ENCODE peak calls at places on chromosomes 1 and 21, in seven cellular contexts. R is stomach, G is ovary, A is uterus, D is H9, C is cardiac muscle cell, L is A549. M is an unnamed sample. For H3K9me3, the result is how much of the 10 kb centered on the place peaks cover.

GRCh38 chr1:224809137-224809536 is 120.3 kb upstream of the DNAH14 start:
- DNase-seq in L (no peak), D (no peak), A (no peak), R (no peak), C (no peak), G (no peak), M (no peak)

GRCh38 chr1:181179279-181179979 is 90.9 kb downstream of the IER5 start:
- DNase-seq in C (no peak), R (no peak), D (no peak), L (no peak), G (no peak), A (no peak), M (no peak)

GRCh38 chr21:40204956-40205355 is 337.7 kb downstream of the PCP4 start:
- DNase-seq in R (no peak), D (no peak), L (no peak), C (no peak), A (no peak), G (no peak), M (no peak)

GRCh38 chr1:227884370-227885134 is 63.2 kb downstream of the WNT9A start:
- DNase-seq in L (no peak), G (no peak), A (no peak), C (no peak), D (no peak), R (peak), M (no peak)

GRCh38 chr1:116915182-116915611 is 5.5 kb downstream of the PTGFRN start:
- DNase-seq in A (peak), L (no peak), D (no peak), R (peak), C (peak), G (peak), M (no peak)

GRCh38 chr1:240562111-240562590 is 49.8 kb downstream of the GREM2 start:
- DNase-seq in L (no peak), G (no peak), A (no peak), C (no peak), R (no peak), D (no peak), M (no peak)

GRCh38 chr1:34037109-34037508 is 127.9 kb downstream of the CSMD2 start:
- DNase-seq in C (no peak), D (peak), R (no peak), G (no peak), L (no peak), A (no peak), M (no peak)

GRCh38 chr21:32457360-32457840 is 44.9 kb downstream of the EVA1C start:
- DNase-seq in L (peak), R (peak), G (peak), C (peak), A (peak), D (no peak), M (peak)

GRCh38 chr1:214677945-214678344 is 75.0 kb downstream of the CENPF start:
- DNase-seq in C (no peak), R (no peak), A (no peak), G (no peak), D (no peak), L (no peak), M (no peak)
- H3K27ac ChIP-seq in C (no peak), R (no peak), A (no peak), G (no peak), D (no peak), L (no peak), M (no peak)

GRCh38 chr1:75035536-75035935 is 98.7 kb upstream of the LHX8 start:
- DNase-seq in R (no peak), A (no peak), L (no peak), G (no peak), D (no peak), C (no peak), M (no peak)
- H3K9me3 ChIP-seq in R (under half), A (under half), L (under half), G (under half), D (under half), C (under half), M (under half)

GRCh38 chr1:167210966-167211674 is 9.6 kb upstream of the POU2F1 start:
- DNase-seq in C (no peak), R (no peak), A (no peak), D (no peak), G (no peak), L (no peak), M (no peak)

GRCh38 chr1:167208624-167208976 is 12.1 kb upstream of the POU2F1 start:
- DNase-seq in L (no peak), D (no peak), G (no peak), A (no peak), C (no peak), R (no peak), M (no peak)

GRCh38 chr1:167206166-167206835 is 14.4 kb upstream of the POU2F1 start:
- DNase-seq in A (no peak), G (no peak), C (no peak), L (no peak), D (no peak), R (no peak), M (no peak)

GRCh38 chr1:167209044-167209443 is 11.6 kb upstream of the POU2F1 start:
- DNase-seq in R (no peak), L (no peak), A (no peak), G (no peak), C (no peak), D (no peak), M (no peak)

GRCh38 chr1:167207940-167208623 is 12.6 kb upstream of the POU2F1 start:
- DNase-seq in D (no peak), L (no peak), R (no peak), A (no peak), C (no peak), G (no peak), M (no peak)
- TF ChIP-seq CTCF in D (peak), L (peak), R (no peak), A (no peak), C (peak), G (no peak), M (no peak)

DNA sequence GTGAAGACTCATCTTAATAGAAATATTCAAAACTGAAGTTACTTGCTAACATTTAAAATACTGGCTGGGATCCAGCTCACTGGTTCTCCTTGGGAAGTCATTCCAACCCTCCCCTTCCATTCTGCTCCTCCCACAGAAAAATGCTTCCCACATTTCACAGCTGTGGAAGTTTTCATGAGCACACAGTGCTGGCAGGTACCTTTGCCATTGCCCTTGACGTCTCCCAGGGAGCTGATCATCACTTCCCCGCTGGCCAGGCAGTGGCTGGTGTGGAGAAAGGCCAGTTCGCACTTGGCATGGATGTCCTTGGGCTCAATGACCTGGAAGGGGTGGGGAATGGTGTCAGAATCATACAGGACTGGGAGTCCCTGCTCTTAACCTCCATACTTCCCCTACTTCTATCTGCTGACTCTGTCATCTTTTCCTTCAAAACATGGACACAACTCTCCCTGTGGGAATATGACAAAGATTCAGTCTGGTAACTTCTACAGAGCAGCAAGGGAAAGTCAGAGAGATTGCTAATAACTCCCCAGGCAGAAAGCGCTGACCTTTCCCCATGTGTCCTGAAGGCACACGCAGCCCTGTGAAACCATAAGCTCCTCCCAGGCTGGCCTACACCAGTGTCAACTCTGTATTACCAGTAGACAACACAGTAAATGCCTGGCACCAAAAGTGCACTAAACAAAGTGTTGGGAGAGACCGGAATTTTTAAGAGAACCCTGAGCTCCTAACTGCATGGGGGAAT is 4.3 kb downstream of the SELENBP1 start:
- DNase-seq in D (no peak), G (peak), A (no peak), C (no peak), R (peak), L (no peak), M (no peak)
- H3K27ac ChIP-seq in D (no peak), G (peak), A (peak), C (no peak), R (peak), L (no peak), M (no peak)

GRCh38 chr1:162178432-162178831 is 108.9 kb downstream of the NOS1AP start:
- DNase-seq in A (no peak), D (no peak), C (no peak), L (no peak), G (no peak), R (no peak), M (no peak)
- H3K9me3 ChIP-seq in A (under half), D (under half), C (under half), L (under half), G (under half), R (under half), M (under half)

GRCh38 chr1:180154325-180155201 is at the start of gene QSOX1:
- DNase-seq in C (peak), G (peak), L (peak), R (peak), D (peak), A (peak), M (peak)
- TF ChIP-seq CTCF in C (no peak), G (no peak), L (no peak), R (no peak), D (peak), A (no peak), M (no peak)

GRCh38 chr1:58763214-58763613 is 20.6 kb downstream of the JUN start:
- DNase-seq in G (no peak), D (no peak), C (no peak), A (no peak), R (no peak), L (no peak), M (no peak)

GRCh38 chr1:58765016-58765415 is 18.8 kb downstream of the JUN start:
- DNase-seq in G (no peak), R (no peak), D (no peak), C (no peak), L (no peak), A (no peak), M (no peak)

GRCh38 chr1:58764294-58764978 is 19.4 kb downstream of the JUN start:
- DNase-seq in A (no peak), R (no peak), D (no peak), C (no peak), L (no peak), G (no peak), M (no peak)

GRCh38 chr1:58767143-58767542 is 16.7 kb downstream of the JUN start:
- DNase-seq in L (no peak), D (no peak), C (no peak), R (no peak), A (no peak), G (no peak), M (no peak)

GRCh38 chr1:58762806-58763205 is 21.0 kb downstream of the JUN start:
- DNase-seq in D (no peak), C (no peak), G (no peak), A (no peak), L (no peak), R (no peak), M (no peak)
- H3K27ac ChIP-seq in D (no peak), C (no peak), G (no peak), A (no peak), L (peak), R (no peak), M (no peak)

M was measured in lung.